ENCODE peak calls at places on chromosome 11, in ten cellular contexts. F, O, G, Z, S, C, D, Q, V and U are unnamed samples. For H3K4me1, the result is how much of the 10 kb centered on the place peaks cover.

GRCh38 chr11:68048681-68049508 is 10.1 kb downstream of the TCIRG1 start:
- DNase-seq in C (no peak), Q (no peak), Z (no peak), D (no peak), S (no peak), G (no peak), O (no peak), F (no peak), V (no peak), U (no peak)

GRCh38 chr11:94150704-94151103 is 22.1 kb downstream of the PANX1 start:
- DNase-seq in G (no peak), D (no peak), C (no peak), F (no peak), O (no peak), Z (no peak), Q (no peak), V (no peak), S (no peak), U (no peak)

GRCh38 chr11:120554771-120555432 is 43.4 kb downstream of the GRIK4 start:
- DNase-seq in O (no peak), S (no peak), Q (no peak), V (no peak), Z (no peak), G (no peak), C (peak), D (no peak), F (no peak), U (no peak)

GRCh38 chr11:69207165-69207889 is 51.6 kb downstream of the SMIM38 start:
- DNase-seq in F (no peak), D (no peak), S (no peak), Z (no peak), G (no peak), O (no peak), C (no peak), V (no peak), Q (no peak), U (no peak)

GRCh38 chr11:123973816-123974215 is 3.8 kb downstream of the OR10S1 start:
- DNase-seq in G (no peak), S (no peak), V (no peak), C (no peak), Z (peak), D (no peak), O (peak), Q (no peak), F (no peak), U (no peak)

GRCh38 chr11:76649964-76650363 is 20.6 kb downstream of the LRRC32 start:
- DNase-seq in G (no peak), D (no peak), S (no peak), C (no peak), Z (no peak), F (no peak), O (no peak), Q (no peak), V (no peak), U (no peak)

GRCh38 chr11:74162688-74163467 is 7.9 kb downstream of the C2CD3 start:
- DNase-seq in Q (no peak), G (no peak), Z (no peak), F (no peak), C (no peak), S (no peak), V (no peak), O (no peak), D (no peak), U (no peak)

GRCh38 chr11:20840341-20840740 is 171.0 kb downstream of the NELL1 start:
- DNase-seq in Q (no peak), D (no peak), Z (no peak), V (no peak), O (no peak), G (no peak), S (no peak), C (no peak), F (no peak), U (no peak)

GRCh38 chr11:114986365-114986764 is 308.0 kb downstream of the NXPE2 start:
- DNase-seq in F (no peak), Q (no peak), C (no peak), O (no peak), G (no peak), V (no peak), S (no peak), Z (no peak), D (no peak), U (no peak)

GRCh38 chr11:37449146-37449545 is 851.1 kb upstream of the RAG2 start:
- DNase-seq in G (peak), V (peak), Q (no peak), S (no peak), C (peak), Z (peak), O (peak), F (no peak), D (no peak), U (peak)

GRCh38 chr11:73072935-73073481 is 69.1 kb downstream of the FCHSD2 start:
- DNase-seq in S (peak), O (peak), Q (no peak), G (no peak), D (no peak), Z (no peak), V (no peak), F (peak), C (no peak), U (no peak)

GRCh38 chr11:76628408-76628947 is 42.1 kb downstream of the LRRC32 start:
- DNase-seq in Q (no peak), G (no peak), S (no peak), F (no peak), Z (no peak), V (no peak), C (no peak), O (no peak), D (no peak), U (no peak)

GRCh38 chr11:67357831-67358555 is 4.6 kb upstream of the POLD4 start:
- DNase-seq in Z (no peak), O (peak), G (no peak), C (no peak), Q (no peak), S (peak), F (no peak), V (no peak), D (no peak), U (no peak)

GRCh38 chr11:12142909-12143308 is 32.5 kb downstream of the MICAL2 start:
- DNase-seq in C (no peak), Q (no peak), S (no peak), G (no peak), O (no peak), V (no peak), F (no peak), D (no peak), Z (no peak), U (no peak)

GRCh38 chr11:12143461-12144258 is 33.3 kb downstream of the MICAL2 start:
- DNase-seq in Q (no peak), V (no peak), Z (no peak), G (no peak), O (no peak), F (no peak), D (no peak), C (no peak), S (no peak), U (peak)

GRCh38 chr11:12140186-12140938 is 30.0 kb downstream of the MICAL2 start:
- DNase-seq in G (no peak), D (no peak), V (no peak), C (no peak), Q (no peak), S (no peak), Z (no peak), O (no peak), F (no peak), U (peak)

GRCh38 chr11:12141283-12141682 is 30.9 kb downstream of the MICAL2 start:
- DNase-seq in C (no peak), O (no peak), G (no peak), S (no peak), V (no peak), Z (no peak), D (no peak), F (peak), Q (no peak), U (peak)

GRCh38 chr11:12142179-12142578 is 31.8 kb downstream of the MICAL2 start:
- DNase-seq in Q (no peak), C (no peak), F (no peak), D (no peak), S (no peak), Z (no peak), V (no peak), O (no peak), G (no peak), U (no peak)
- H3K4me1 ChIP-seq in Q (under half), C (under half), F (half or more), D (under half), S (under half), Z (under half), V (under half), O (under half), G (under half), U (half or more)

GRCh38 chr11:11567862-11568650 is 53.7 kb downstream of the GALNT18 start:
- DNase-seq in O (peak), C (no peak), V (no peak), D (no peak), Z (no peak), S (no peak), G (no peak), Q (no peak), F (no peak), U (no peak)
- H3K4me1 ChIP-seq in O (under half), C (under half), V (under half), D (under half), Z (under half), S (under half), G (under half), Q (under half), F (under half), U (under half)

GRCh38 chr11:62716206-62716605 is 8.7 kb downstream of the GNG3 start:
- DNase-seq in Q (no peak), G (no peak), Z (no peak), C (no peak), D (no peak), O (no peak), F (no peak), V (no peak), S (no peak), U (no peak)
- H3K4me1 ChIP-seq in Q (under half), G (under half), Z (under half), C (under half), D (under half), O (under half), F (under half), V (under half), S (under half), U (under half)

GRCh38 chr11:832529-833113 is at the start of gene CD151:
- DNase-seq in Q (no peak), C (peak), Z (no peak), V (no peak), D (no peak), F (peak), S (no peak), G (no peak), O (peak), U (peak)
- H3K4me1 ChIP-seq in Q (half or more), C (under half), Z (under half), V (under half), D (half or more), F (under half), S (half or more), G (under half), O (half or more), U (under half)

GRCh38 chr11:85539029-85539689 is 88.0 kb downstream of the DLG2 start:
- DNase-seq in V (no peak), O (no peak), Q (no peak), D (no peak), S (no peak), C (no peak), F (no peak), Z (no peak), G (no peak), U (no peak)
- H3K4me1 ChIP-seq in V (under half), O (under half), Q (under half), D (under half), S (under half), C (under half), F (under half), Z (under half), G (under half), U (under half)